ENCODE peak calls at places on chromosomes 16 and 17, in nine cellular contexts. O, A, L, I, K, G, Y, Q and W are unnamed samples.

GRCh38 chr16:66959645-66960177 is 1.4 kb upstream of the CES3 start:
- DNase-seq in K (no peak), A (peak; percentile 62), Y (peak; percentile 62), Q (no peak), L (no peak), G (no peak), I (no peak), O (no peak), W (no peak)

GRCh38 chr16:49524578-49525315 is 151.1 kb downstream of the C16orf78 start:
- DNase-seq in I (no peak), A (no peak), K (no peak), Q (no peak), G (no peak), Y (no peak), O (peak; percentile 86), L (no peak), W (no peak)

GRCh38 chr17:79956853-79957252 is 78.8 kb downstream of the TBC1D16 start:
- DNase-seq in Y (peak; percentile 36), I (no peak), Q (no peak), O (no peak), K (no peak), G (no peak), A (no peak), L (no peak), W (no peak)

GRCh38 chr16:77238593-77238992 is 39.4 kb downstream of the SYCE1L start:
- DNase-seq in L (no peak), G (no peak), A (no peak), I (no peak), O (no peak), Y (no peak), K (no peak), Q (no peak), W (no peak)

GRCh38 chr16:22732315-22732840 is 81.6 kb upstream of the HS3ST2 start:
- DNase-seq in Y (no peak), O (no peak), L (peak; percentile 10), Q (no peak), A (no peak), K (no peak), G (no peak), I (no peak), W (no peak)

GRCh38 chr16:68363847-68364600 is 53.2 kb downstream of the PRMT7 start:
- DNase-seq in O (no peak), Y (no peak), Q (no peak), I (no peak), K (no peak), L (no peak), G (no peak), A (no peak), W (no peak)

GRCh38 chr17:38800237-38800760 is 943 bp upstream of the PIP4K2B start:
- DNase-seq in G (no peak), L (no peak), A (no peak), I (no peak), O (no peak), Y (no peak), K (no peak), Q (no peak), W (no peak)

GRCh38 chr17:65370669-65371126 is 190.8 kb downstream of the AXIN2 start:
- DNase-seq in Y (no peak), Q (no peak), I (no peak), K (no peak), L (peak; percentile 47), O (no peak), A (no peak), G (no peak), W (no peak)